ENCODE peak calls at places on chromosomes 12 and 14, in seven cellular contexts. One of them, this sample, is unnamed.
A peak's percentile ranks its signal among the peaks of the same experiment; 100 is the strongest.

GRCh38 chr12:88299567-88300101 is 157.5 kb downstream of the TMTC3 start:
- DNase-seq in mesothelial cell of epicardium: no peak
- DNase-seq in IMR-90: peak; percentile 98
- DNase-seq in GM06990: peak; percentile 65
- DNase-seq in omental fat pad: no peak
- DNase-seq in psoas muscle: no peak
- DNase-seq in uterus: no peak
- DNase-seq in this sample: no peak

GRCh38 chr12:19064713-19065112 is 64.8 kb upstream of the PLEKHA5 start:
- DNase-seq in mesothelial cell of epicardium: no peak
- DNase-seq in IMR-90: no peak
- DNase-seq in GM06990: no peak
- DNase-seq in omental fat pad: no peak
- DNase-seq in psoas muscle: no peak
- DNase-seq in uterus: no peak
- DNase-seq in this sample: no peak

GRCh38 chr14:68074765-68075381 is 255.3 kb downstream of the RAD51B start:
- DNase-seq in mesothelial cell of epicardium: no peak
- DNase-seq in IMR-90: no peak
- DNase-seq in GM06990: no peak
- DNase-seq in omental fat pad: no peak
- DNase-seq in psoas muscle: no peak
- DNase-seq in uterus: no peak
- DNase-seq in this sample: no peak

GRCh38 chr14:68884031-68885030 is 91.5 kb upstream of the ZFP36L1 start:
- DNase-seq in mesothelial cell of epicardium: no peak
- DNase-seq in IMR-90: peak; percentile 96
- DNase-seq in GM06990: no peak
- DNase-seq in omental fat pad: no peak
- DNase-seq in psoas muscle: peak; percentile 89
- DNase-seq in uterus: peak; percentile 68
- DNase-seq in this sample: no peak

GRCh38 chr12:57737467-57738141 is 938 bp downstream of the AGAP2 start:
- DNase-seq in mesothelial cell of epicardium: no peak
- DNase-seq in IMR-90: peak; percentile 7
- DNase-seq in GM06990: no peak
- DNase-seq in omental fat pad: no peak
- DNase-seq in psoas muscle: no peak
- DNase-seq in uterus: no peak
- DNase-seq in this sample: no peak

GRCh38 chr12:123363743-123364531 is 710 bp downstream of the SBNO1 start:
- DNase-seq in mesothelial cell of epicardium: no peak
- DNase-seq in IMR-90: no peak
- DNase-seq in GM06990: peak; percentile 60
- DNase-seq in omental fat pad: no peak
- DNase-seq in psoas muscle: peak; percentile 70
- DNase-seq in uterus: no peak
- DNase-seq in this sample: peak; percentile 21

GRCh38 chr12:40947812-40948211 is 240.3 kb upstream of the PDZRN4 start:
- DNase-seq in mesothelial cell of epicardium: no peak
- DNase-seq in IMR-90: no peak
- DNase-seq in GM06990: no peak
- DNase-seq in omental fat pad: no peak
- DNase-seq in psoas muscle: no peak
- DNase-seq in uterus: no peak
- DNase-seq in this sample: no peak

GRCh38 chr12:5966486-5967095 is 21.5 kb upstream of the ANO2 start:
- DNase-seq in mesothelial cell of epicardium: no peak
- DNase-seq in IMR-90: no peak
- DNase-seq in GM06990: no peak
- DNase-seq in omental fat pad: no peak
- DNase-seq in psoas muscle: no peak
- DNase-seq in uterus: no peak
- DNase-seq in this sample: no peak

GRCh38 chr12:28937196-28937595 is 211.9 kb upstream of the FAR2 start:
- DNase-seq in mesothelial cell of epicardium: no peak
- DNase-seq in IMR-90: peak; percentile 76
- DNase-seq in GM06990: no peak
- DNase-seq in omental fat pad: no peak
- DNase-seq in psoas muscle: no peak
- DNase-seq in uterus: no peak
- DNase-seq in this sample: no peak

GRCh38 chr12:57620936-57621496 is 9.8 kb downstream of the ARHGEF25 start:
- DNase-seq in mesothelial cell of epicardium: no peak
- DNase-seq in IMR-90: no peak
- DNase-seq in GM06990: no peak
- DNase-seq in omental fat pad: no peak
- DNase-seq in psoas muscle: peak; percentile 66
- DNase-seq in uterus: no peak
- DNase-seq in this sample: no peak

GRCh38 chr14:21071225-21072041 is 1.3 kb downstream of the ARHGEF40 start:
- DNase-seq in mesothelial cell of epicardium: peak; percentile 75
- DNase-seq in IMR-90: peak; percentile 95
- DNase-seq in GM06990: peak; percentile 84
- DNase-seq in omental fat pad: no peak
- DNase-seq in psoas muscle: peak; percentile 90
- DNase-seq in uterus: peak; percentile 90
- DNase-seq in this sample: peak; percentile 40

GRCh38 chr12:21806255-21806654 is 31.7 kb upstream of the KCNJ8 start:
- DNase-seq in mesothelial cell of epicardium: no peak
- DNase-seq in IMR-90: no peak
- DNase-seq in GM06990: no peak
- DNase-seq in omental fat pad: no peak
- DNase-seq in psoas muscle: no peak
- DNase-seq in uterus: no peak
- DNase-seq in this sample: no peak

GRCh38 chr14:22131749-22132476 is 457.1 kb downstream of the DAD1 start:
- DNase-seq in mesothelial cell of epicardium: no peak
- DNase-seq in IMR-90: peak; percentile 3
- DNase-seq in GM06990: no peak
- DNase-seq in omental fat pad: no peak
- DNase-seq in psoas muscle: no peak
- DNase-seq in uterus: no peak
- DNase-seq in this sample: no peak

GRCh38 chr12:132568301-132568700 is 42.1 kb downstream of the LRCOL1 start:
- DNase-seq in mesothelial cell of epicardium: no peak
- DNase-seq in IMR-90: no peak
- DNase-seq in GM06990: no peak
- DNase-seq in omental fat pad: no peak
- DNase-seq in psoas muscle: no peak
- DNase-seq in uterus: no peak
- DNase-seq in this sample: no peak

GRCh38 chr12:123945441-123946151 is 27.0 kb downstream of the CCDC92 start:
- DNase-seq in mesothelial cell of epicardium: no peak
- DNase-seq in IMR-90: no peak
- DNase-seq in GM06990: no peak
- DNase-seq in omental fat pad: no peak
- DNase-seq in psoas muscle: no peak
- DNase-seq in uterus: no peak
- DNase-seq in this sample: no peak

GRCh38 chr14:55340482-55340881 is 69.3 kb downstream of the FBXO34 start:
- DNase-seq in mesothelial cell of epicardium: no peak
- DNase-seq in IMR-90: no peak
- DNase-seq in GM06990: no peak
- DNase-seq in omental fat pad: no peak
- DNase-seq in psoas muscle: no peak
- DNase-seq in uterus: no peak
- DNase-seq in this sample: no peak

GRCh38 chr14:24368562-24369252 is 723 bp downstream of the NFATC4 start:
- DNase-seq in mesothelial cell of epicardium: peak; percentile 60
- DNase-seq in IMR-90: peak; percentile 74
- DNase-seq in GM06990: peak; percentile 72
- DNase-seq in omental fat pad: no peak
- DNase-seq in psoas muscle: peak; percentile 70
- DNase-seq in uterus: peak; percentile 79
- DNase-seq in this sample: peak; percentile 44

GRCh38 chr12:117044790-117045174 is 54.4 kb downstream of the TESC start:
- DNase-seq in mesothelial cell of epicardium: no peak
- DNase-seq in IMR-90: no peak
- DNase-seq in GM06990: no peak
- DNase-seq in omental fat pad: no peak
- DNase-seq in psoas muscle: peak; percentile 5
- DNase-seq in uterus: no peak
- DNase-seq in this sample: no peak

GRCh38 chr14:65206448-65207096 is 104.3 kb upstream of the MAX start:
- DNase-seq in mesothelial cell of epicardium: no peak
- DNase-seq in IMR-90: peak; percentile 91
- DNase-seq in GM06990: peak; percentile 79
- DNase-seq in omental fat pad: no peak
- DNase-seq in psoas muscle: no peak
- DNase-seq in uterus: no peak
- DNase-seq in this sample: no peak

GRCh38 chr14:75579882-75580281 is 1.5 kb downstream of the FLVCR2 start:
- DNase-seq in mesothelial cell of epicardium: no peak
- DNase-seq in IMR-90: no peak
- DNase-seq in GM06990: no peak
- DNase-seq in omental fat pad: no peak
- DNase-seq in psoas muscle: no peak
- DNase-seq in uterus: no peak
- DNase-seq in this sample: no peak
- TF ChIP-seq CTCF in mesothelial cell of epicardium: no peak
- TF ChIP-seq CTCF in IMR-90: no peak
- TF ChIP-seq CTCF in GM06990: no peak
- TF ChIP-seq CTCF in omental fat pad: no peak
- TF ChIP-seq CTCF in psoas muscle: no peak
- TF ChIP-seq CTCF in uterus: no peak
- TF ChIP-seq CTCF in this sample: no peak

DNA sequence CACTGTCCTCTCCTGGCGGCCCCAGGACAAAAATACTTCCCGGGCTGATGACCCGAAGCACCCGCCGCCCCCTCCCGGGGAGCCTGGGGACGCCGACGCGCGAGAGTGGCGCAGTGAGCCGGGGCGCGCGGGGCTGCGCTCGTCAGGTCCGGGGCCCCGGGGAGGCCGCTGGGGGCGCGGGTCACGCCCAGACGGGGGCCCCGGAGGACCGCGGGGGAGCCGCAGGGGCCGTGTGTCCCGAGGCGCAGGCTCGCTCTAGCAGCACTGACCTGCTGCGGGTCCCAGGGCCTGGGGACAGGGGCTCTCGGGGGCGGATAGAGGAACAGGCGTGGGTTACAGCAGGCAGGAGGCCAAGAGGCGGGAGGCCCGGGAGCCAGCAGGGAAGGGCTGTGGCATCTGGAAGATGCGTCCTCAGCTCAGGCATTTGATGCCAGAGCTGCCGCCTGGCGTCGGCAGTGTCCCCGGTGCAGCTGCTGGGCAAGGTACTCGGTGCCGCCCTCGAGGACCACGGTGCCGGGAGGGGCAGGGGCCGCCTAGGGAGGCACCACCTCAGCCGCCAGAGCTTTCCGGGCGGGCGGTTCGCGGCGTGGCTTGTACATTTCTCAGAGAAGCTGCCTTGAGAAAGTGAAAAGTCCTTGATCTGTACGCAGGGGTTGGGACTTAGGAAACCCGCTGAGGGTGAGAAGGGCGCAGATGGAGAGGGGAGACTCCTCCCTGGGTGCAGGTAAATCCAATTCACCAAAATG is 1.2 kb downstream of the WNT5B start:
- DNase-seq in mesothelial cell of epicardium: no peak
- DNase-seq in IMR-90: no peak
- DNase-seq in GM06990: peak; percentile 49
- DNase-seq in omental fat pad: no peak
- DNase-seq in psoas muscle: peak; percentile 68
- DNase-seq in uterus: no peak
- DNase-seq in this sample: no peak
- TF ChIP-seq CTCF in mesothelial cell of epicardium: no peak
- TF ChIP-seq CTCF in IMR-90: no peak
- TF ChIP-seq CTCF in GM06990: peak; percentile 20
- TF ChIP-seq CTCF in omental fat pad: no peak
- TF ChIP-seq CTCF in psoas muscle: peak; percentile 26
- TF ChIP-seq CTCF in uterus: no peak
- TF ChIP-seq CTCF in this sample: peak; percentile 45

GRCh38 chr12:44500423-44500822 is 375.7 kb downstream of the NELL2 start:
- DNase-seq in mesothelial cell of epicardium: no peak
- DNase-seq in IMR-90: no peak
- DNase-seq in GM06990: no peak
- DNase-seq in omental fat pad: no peak
- DNase-seq in psoas muscle: peak; percentile 45
- DNase-seq in uterus: no peak
- DNase-seq in this sample: no peak

GRCh38 chr12:44502681-44503080 is 373.4 kb downstream of the NELL2 start:
- DNase-seq in mesothelial cell of epicardium: no peak
- DNase-seq in IMR-90: no peak
- DNase-seq in GM06990: no peak
- DNase-seq in omental fat pad: no peak
- DNase-seq in psoas muscle: peak; percentile 52
- DNase-seq in uterus: no peak
- DNase-seq in this sample: no peak

DNA sequence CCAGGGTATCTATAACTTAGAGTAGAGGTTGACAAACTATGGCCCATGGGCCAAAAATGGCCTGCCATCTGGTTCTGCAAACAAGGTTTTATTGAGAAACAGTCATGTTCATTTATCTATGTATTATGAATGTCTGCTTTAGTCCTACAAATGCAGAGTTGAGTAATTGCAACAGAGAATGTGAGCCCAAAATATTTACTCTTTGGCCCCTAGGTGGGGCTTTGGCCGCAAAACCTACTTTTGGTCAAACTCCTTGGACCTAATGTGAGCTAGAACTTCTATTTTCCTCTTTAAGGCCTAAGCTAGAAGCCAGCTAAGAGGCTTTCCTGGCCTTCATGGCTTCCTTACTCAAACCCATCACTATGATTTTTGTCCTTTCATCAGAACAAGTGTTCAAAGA is 379.1 kb downstream of the NELL2 start:
- DNase-seq in mesothelial cell of epicardium: no peak
- DNase-seq in IMR-90: no peak
- DNase-seq in GM06990: no peak
- DNase-seq in omental fat pad: no peak
- DNase-seq in psoas muscle: no peak
- DNase-seq in uterus: no peak
- DNase-seq in this sample: no peak
- TF ChIP-seq CTCF in mesothelial cell of epicardium: peak; percentile 16
- TF ChIP-seq CTCF in IMR-90: no peak
- TF ChIP-seq CTCF in GM06990: peak; percentile 37
- TF ChIP-seq CTCF in omental fat pad: no peak
- TF ChIP-seq CTCF in psoas muscle: no peak
- TF ChIP-seq CTCF in uterus: no peak
- TF ChIP-seq CTCF in this sample: peak; percentile 19

GRCh38 chr12:51087818-51088217 is 4.4 kb upstream of the CSRNP2 start:
- DNase-seq in mesothelial cell of epicardium: no peak
- DNase-seq in IMR-90: no peak
- DNase-seq in GM06990: peak; percentile 29
- DNase-seq in omental fat pad: no peak
- DNase-seq in psoas muscle: no peak
- DNase-seq in uterus: no peak
- DNase-seq in this sample: no peak

GRCh38 chr12:51085757-51086156 is 2.4 kb upstream of the CSRNP2 start:
- DNase-seq in mesothelial cell of epicardium: no peak
- DNase-seq in IMR-90: no peak
- DNase-seq in GM06990: no peak
- DNase-seq in omental fat pad: no peak
- DNase-seq in psoas muscle: no peak
- DNase-seq in uterus: no peak
- DNase-seq in this sample: no peak

GRCh38 chr12:51090705-51091229 is 7.4 kb upstream of the CSRNP2 start:
- DNase-seq in mesothelial cell of epicardium: no peak
- DNase-seq in IMR-90: no peak
- DNase-seq in GM06990: no peak
- DNase-seq in omental fat pad: no peak
- DNase-seq in psoas muscle: no peak
- DNase-seq in uterus: no peak
- DNase-seq in this sample: no peak

GRCh38 chr12:51083140-51083833 is at the start of gene CSRNP2:
- DNase-seq in mesothelial cell of epicardium: peak; percentile 89
- DNase-seq in IMR-90: peak; percentile 93
- DNase-seq in GM06990: peak; percentile 94
- DNase-seq in omental fat pad: peak; percentile 90
- DNase-seq in psoas muscle: peak; percentile 98
- DNase-seq in uterus: peak; percentile 97
- DNase-seq in this sample: peak; percentile 98

GRCh38 chr12:51086933-51087332 is 3.5 kb upstream of the CSRNP2 start:
- DNase-seq in mesothelial cell of epicardium: no peak
- DNase-seq in IMR-90: no peak
- DNase-seq in GM06990: no peak
- DNase-seq in omental fat pad: no peak
- DNase-seq in psoas muscle: no peak
- DNase-seq in uterus: no peak
- DNase-seq in this sample: no peak
- TF ChIP-seq CTCF in mesothelial cell of epicardium: no peak
- TF ChIP-seq CTCF in IMR-90: no peak
- TF ChIP-seq CTCF in GM06990: no peak
- TF ChIP-seq CTCF in omental fat pad: no peak
- TF ChIP-seq CTCF in psoas muscle: no peak
- TF ChIP-seq CTCF in uterus: no peak
- TF ChIP-seq CTCF in this sample: no peak